ENCODE peak calls at places on chromosomes 11 and 22, in nine cellular contexts. N is activated CD8-positive, alpha-beta memory T cell treated with anti-CD3 and anti-CD28 coated beads for 1 hour; A is stimulated activated CD8-positive, alpha-beta memory T cell treated with anti-CD3 and anti-CD28 coated beads, Interleukin-15, amount 100 ng/mL, for 4 hours; K is stimulated activated CD4-positive, alpha-beta T cell treated with anti-CD3 and anti-CD28 coated beads, TNF-alpha, amount 100 ng/mL, for 48 hours; X is foreskin fibroblast; H is H54; L is hypothalamus; M is activated naive CD8-positive, alpha-beta T cell treated with anti-CD3 and anti-CD28 coated beads, Interleukin-2, amount 50 U/mL, for 24 hours; Z is HFFc6. J is an unnamed sample.

GRCh38 chr11:118778898-118779297 is 12.1 kb downstream of the DDX6 start:
- DNase-seq in N (no peak), A (no peak), K (no peak), X (no peak), H (no peak), L (no peak), M (no peak), Z (no peak), J (no peak)

GRCh38 chr11:130827697-130828377 is 88.4 kb downstream of the SNX19 start:
- DNase-seq in N (no peak), A (no peak), K (no peak), X (peak; percentile 91), H (peak; percentile 54), L (no peak), M (peak; percentile 6), Z (peak; percentile 72), J (peak; percentile 50)

GRCh38 chr11:27456140-27456801 is 16.3 kb downstream of the LGR4 start:
- DNase-seq in N (no peak), A (no peak), K (no peak), X (peak; percentile 73), H (no peak), L (no peak), M (no peak), Z (peak; percentile 69), J (no peak)

GRCh38 chr11:66728760-66729385 is at the start of gene SPTBN2:
- DNase-seq in N (no peak), A (no peak), K (no peak), X (peak; percentile 44), H (no peak), L (no peak), M (no peak), Z (no peak), J (no peak)

GRCh38 chr22:23183107-23183698 is 2.9 kb downstream of the BCR start:
- DNase-seq in N (no peak), A (no peak), K (no peak), X (peak; percentile 72), H (no peak), L (peak; percentile 64), M (no peak), Z (no peak), J (no peak)

GRCh38 chr11:11580012-11580411 is 41.8 kb downstream of the GALNT18 start:
- DNase-seq in N (no peak), A (no peak), K (no peak), X (no peak), H (no peak), L (no peak), M (no peak), Z (no peak), J (no peak)

GRCh38 chr11:92859290-92859689 is 110.2 kb upstream of the MTNR1B start:
- DNase-seq in N (no peak), A (no peak), K (no peak), X (no peak), H (no peak), L (no peak), M (no peak), Z (no peak), J (no peak)

GRCh38 chr11:46345131-46345597 is 2.1 kb upstream of the DGKZ start:
- DNase-seq in N (no peak), A (no peak), K (no peak), X (no peak), H (no peak), L (no peak), M (no peak), Z (no peak), J (no peak)

GRCh38 chr22:34997921-34998320 is 68.0 kb upstream of the ISX start:
- DNase-seq in N (no peak), A (no peak), K (no peak), X (no peak), H (no peak), L (no peak), M (no peak), Z (no peak), J (no peak)

GRCh38 chr11:69299572-69299971 is 5.6 kb downstream of the MYEOV start:
- DNase-seq in N (no peak), A (no peak), K (no peak), X (no peak), H (no peak), L (no peak), M (no peak), Z (no peak), J (no peak)

GRCh38 chr11:134028368-134028920 is 40.4 kb upstream of the JAM3 start:
- DNase-seq in N (no peak), A (no peak), K (no peak), X (no peak), H (no peak), L (no peak), M (no peak), Z (no peak), J (no peak)